ENCODE peak calls at places on chromosomes 11 and 22, in nine cellular contexts. A is ovary; L is body of pancreas; K is heart left ventricle; S is PC-3; U is lung; T is naive thymus-derived CD4-positive, alpha-beta T cell; B is fibroblast of lung; D is left ventricle myocardium inferior. P is an unnamed sample.
A peak's percentile ranks its signal among the peaks of the same experiment; 100 is the strongest.

GRCh38 chr11:75740681-75741080 is 23.0 kb downstream of the MOGAT2 start:
- DNase-seq in A (no peak), L (no peak), K (no peak), S (no peak), U (no peak), T (no peak), B (no peak), D (no peak), P (no peak)

GRCh38 chr22:41301085-41302015 is at the start of gene ZC3H7B:
- DNase-seq in A (peak; percentile 77), L (peak; percentile 82), K (peak; percentile 87), S (peak; percentile 77), U (peak; percentile 79), T (peak; percentile 83), B (peak; percentile 77), D (peak; percentile 82), P (peak; percentile 83)

GRCh38 chr11:68890490-68891231 is 13.0 kb downstream of the MRPL21 start:
- DNase-seq in A (no peak), L (peak; percentile 48), K (peak; percentile 91), S (no peak), U (peak; percentile 35), T (no peak), B (peak; percentile 87), D (peak; percentile 90), P (no peak)

GRCh38 chr11:944711-945470 is 19.2 kb downstream of the AP2A2 start:
- DNase-seq in A (no peak), L (no peak), K (no peak), S (no peak), U (no peak), T (no peak), B (peak; percentile 60), D (no peak), P (no peak)

GRCh38 chr11:34599406-34599901 is 21.4 kb upstream of the EHF start:
- DNase-seq in A (no peak), L (no peak), K (no peak), S (peak; percentile 93), U (no peak), T (no peak), B (peak; percentile 92), D (no peak), P (peak; percentile 73)

GRCh38 chr11:7675640-7676039 is 2.3 kb upstream of the CYB5R2 start:
- DNase-seq in A (no peak), L (no peak), K (no peak), S (peak; percentile 12), U (no peak), T (no peak), B (no peak), D (no peak), P (no peak)

GRCh38 chr11:118662401-118663271 is 16.8 kb downstream of the TREH start:
- DNase-seq in A (no peak), L (no peak), K (no peak), S (no peak), U (no peak), T (no peak), B (no peak), D (no peak), P (peak; percentile 50)

GRCh38 chr22:49826603-49827306 is 918 bp downstream of the BRD1 start:
- DNase-seq in A (peak; percentile 55), L (peak; percentile 58), K (no peak), S (no peak), U (no peak), T (peak; percentile 59), B (peak; percentile 55), D (peak; percentile 55), P (no peak)

GRCh38 chr22:50325444-50326224 is 1.2 kb downstream of the DENND6B start:
- DNase-seq in A (no peak), L (no peak), K (no peak), S (no peak), U (no peak), T (no peak), B (no peak), D (no peak), P (no peak)

GRCh38 chr11:108906329-108906728 is 241.5 kb downstream of the DDX10 start:
- DNase-seq in A (no peak), L (no peak), K (no peak), S (peak; percentile 87), U (no peak), T (no peak), B (peak; percentile 70), D (no peak), P (no peak)

GRCh38 chr22:20940904-20941385 is 23.7 kb downstream of the CRKL start:
- DNase-seq in A (no peak), L (no peak), K (no peak), S (no peak), U (no peak), T (no peak), B (no peak), D (no peak), P (no peak)

GRCh38 chr11:95108159-95108611 is 18.5 kb downstream of the ENDOD1 start:
- DNase-seq in A (no peak), L (no peak), K (peak; percentile 72), S (peak; percentile 90), U (no peak), T (no peak), B (peak; percentile 87), D (peak; percentile 24), P (no peak)

GRCh38 chr11:96361778-96362177 is 18.8 kb upstream of the MAML2 start:
- DNase-seq in A (no peak), L (no peak), K (no peak), S (no peak), U (no peak), T (no peak), B (peak; percentile 52), D (no peak), P (no peak)

GRCh38 chr22:42287174-42287890 is 16.9 kb upstream of the TCF20 start:
- DNase-seq in A (no peak), L (no peak), K (no peak), S (no peak), U (no peak), T (no peak), B (no peak), D (no peak), P (no peak)

GRCh38 chr11:36119300-36119699 is 169.9 kb downstream of the COMMD9 start:
- DNase-seq in A (no peak), L (no peak), K (no peak), S (no peak), U (no peak), T (no peak), B (no peak), D (no peak), P (no peak)

GRCh38 chr22:49660794-49661781 is 166.6 kb downstream of the BRD1 start:
- DNase-seq in A (no peak), L (peak; percentile 4), K (no peak), S (no peak), U (no peak), T (no peak), B (no peak), D (no peak), P (no peak)

GRCh38 chr22:49391436-49391835 is 436.2 kb downstream of the BRD1 start:
- DNase-seq in A (no peak), L (no peak), K (no peak), S (no peak), U (no peak), T (no peak), B (no peak), D (no peak), P (no peak)

GRCh38 chr11:120977470-120977869 is 46.4 kb upstream of the TBCEL start:
- DNase-seq in A (no peak), L (no peak), K (no peak), S (peak; percentile 32), U (no peak), T (no peak), B (peak; percentile 64), D (no peak), P (no peak)

GRCh38 chr22:47692811-47693210 is 930.4 kb downstream of the TBC1D22A start:
- DNase-seq in A (no peak), L (no peak), K (no peak), S (no peak), U (no peak), T (no peak), B (no peak), D (no peak), P (no peak)

GRCh38 chr22:29205598-29206371 is at the start of gene EMID1:
- DNase-seq in A (peak; percentile 51), L (peak; percentile 63), K (no peak), S (peak; percentile 12), U (no peak), T (peak; percentile 38), B (peak; percentile 35), D (peak; percentile 37), P (peak; percentile 83)

GRCh38 chr11:46590740-46591606 is 2.9 kb downstream of the AMBRA1 start:
- DNase-seq in A (no peak), L (no peak), K (no peak), S (no peak), U (no peak), T (no peak), B (no peak), D (no peak), P (no peak)

GRCh38 chr11:59773082-59773438 is 17.9 kb downstream of the STX3 start:
- DNase-seq in A (no peak), L (no peak), K (no peak), S (no peak), U (no peak), T (no peak), B (no peak), D (no peak), P (no peak)

GRCh38 chr11:72224587-72225410 is at the start of gene INPPL1:
- DNase-seq in A (peak; percentile 62), L (peak; percentile 65), K (peak; percentile 63), S (peak; percentile 43), U (peak; percentile 45), T (peak; percentile 54), B (peak; percentile 28), D (peak; percentile 68), P (peak; percentile 80)

GRCh38 chr22:37020192-37020479 is 594 bp downstream of the MPST start:
- DNase-seq in A (peak; percentile 46), L (peak; percentile 43), K (no peak), S (peak; percentile 41), U (no peak), T (no peak), B (peak; percentile 53), D (no peak), P (no peak)
- H3K4me1 ChIP-seq in A (peaks cover 23% of the 10 kb centered on the region), L (peaks cover 81% of the 10 kb centered on the region), K (peaks cover 55% of the 10 kb centered on the region), S (peaks cover 7% of the 10 kb centered on the region), U (no peaks in the 10 kb centered on the region), T (peaks cover 4% of the 10 kb centered on the region), B (peaks cover 4% of the 10 kb centered on the region), D (peaks cover 92% of the 10 kb centered on the region), P (peaks cover 15% of the 10 kb centered on the region)

GRCh38 chr11:124642628-124643027 is 20.0 kb downstream of the TBRG1 start:
- DNase-seq in A (no peak), L (no peak), K (no peak), S (no peak), U (no peak), T (no peak), B (no peak), D (no peak), P (no peak)
- H3K4me3 ChIP-seq in A (no peak overlapping the region), L (no peak overlapping the region), K (no peak overlapping the region), S (no peak overlapping the region), U (no peak overlapping the region), T (no peak overlapping the region), B (no peak overlapping the region), D (no peak overlapping the region), P (no peak overlapping the region)

GRCh38 chr11:67640021-67640757 is 626 bp upstream of the TBX10 start:
- DNase-seq in A (peak; percentile 43), L (peak; percentile 78), K (peak; percentile 59), S (peak; percentile 57), U (peak; percentile 57), T (no peak), B (peak; percentile 19), D (no peak), P (peak; percentile 88)
- H3K27me3 ChIP-seq in A (no peaks in the 10 kb centered on the region), L (no peaks in the 10 kb centered on the region), K (peaks cover 3% of the 10 kb centered on the region), S (no peaks in the 10 kb centered on the region), U (no peaks in the 10 kb centered on the region), T (no peaks in the 10 kb centered on the region), B (no peaks in the 10 kb centered on the region), D (peaks cover 32% of the 10 kb centered on the region), P (no peaks in the 10 kb centered on the region)

GRCh38 chr11:3856856-3857553 is 1.5 kb downstream of the STIM1 start:
- DNase-seq in A (no peak), L (no peak), K (no peak), S (no peak), U (no peak), T (no peak), B (no peak), D (no peak), P (no peak)
- H3K4me1 ChIP-seq in A (peaks cover 16% of the 10 kb centered on the region), L (peaks cover 58% of the 10 kb centered on the region), K (peaks cover 65% of the 10 kb centered on the region), S (peaks cover 31% of the 10 kb centered on the region), U (peaks cover 33% of the 10 kb centered on the region), T (peaks cover 72% of the 10 kb centered on the region), B (peaks cover 3% of the 10 kb centered on the region), D (peaks cover 78% of the 10 kb centered on the region), P (peaks cover 15% of the 10 kb centered on the region)